ENCODE peak calls at places on chromosome 20, in four cellular contexts. B is Kasumi-1, F is AG08395, V is heart left ventricle. M is an unnamed sample.
A peak's percentile ranks its signal among the peaks of the same experiment; 100 is the strongest.

GRCh38 chr20:51749674-51750036 is 18.5 kb downstream of the ATP9A start:
- DNase-seq in B (no peak), F (no peak), V (no peak), M (no peak)

GRCh38 chr20:63056236-63057132 is 49.7 kb upstream of the BHLHE23 start:
- DNase-seq in B (peak; percentile 7), F (peak; percentile 45), V (peak; percentile 34), M (no peak)

GRCh38 chr20:5658897-5659296 is 91.3 kb upstream of the SHLD1 start:
- DNase-seq in B (peak; percentile 60), F (peak; percentile 70), V (peak; percentile 72), M (peak; percentile 68)

GRCh38 chr20:50215101-50215500 is 24.5 kb downstream of the CEBPB start:
- DNase-seq in B (peak; percentile 48), F (peak; percentile 59), V (no peak), M (no peak)

GRCh38 chr20:64049060-64049886 is at the start of gene SOX18:
- DNase-seq in B (no peak), F (no peak), V (peak; percentile 61), M (no peak)

GRCh38 chr20:51131806-51132205 is 108.9 kb upstream of the KCNG1 start:
- DNase-seq in B (no peak), F (no peak), V (no peak), M (no peak)

GRCh38 chr20:58988565-58988882 is 7.5 kb downstream of the NELFCD start:
- DNase-seq in B (no peak), F (no peak), V (no peak), M (no peak)

GRCh38 chr20:56171087-56172012 is 77.2 kb upstream of the MC3R start:
- DNase-seq in B (peak; percentile 48), F (no peak), V (no peak), M (no peak)

GRCh38 chr20:56422131-56422823 is 10.2 kb downstream of the CASS4 start:
- DNase-seq in B (peak; percentile 70), F (peak; percentile 75), V (no peak), M (no peak)

GRCh38 chr20:1391640-1392442 is 1.0 kb downstream of the FKBP1A start:
- DNase-seq in B (no peak), F (no peak), V (peak; percentile 67), M (no peak)

GRCh38 chr20:58073945-58074920 is 154.2 kb downstream of the ANKRD60 start:
- DNase-seq in B (no peak), F (peak; percentile 84), V (no peak), M (peak; percentile 59)

GRCh38 chr20:62186887-62187866 is 4.3 kb downstream of the MTG2 start:
- DNase-seq in B (peak; percentile 24), F (no peak), V (no peak), M (no peak)

GRCh38 chr20:51767018-51767866 is 948 bp downstream of the ATP9A start:
- DNase-seq in B (no peak), F (peak; percentile 33), V (peak; percentile 78), M (no peak)

GRCh38 chr20:41559658-41560057 is 58.5 kb downstream of the CHD6 start:
- DNase-seq in B (no peak), F (no peak), V (no peak), M (no peak)

GRCh38 chr20:36629719-36630340 is 16.2 kb downstream of the SLA2 start:
- DNase-seq in B (peak; percentile 73), F (no peak), V (no peak), M (no peak)

GRCh38 chr20:52754366-52754765 is 217.8 kb upstream of the TSHZ2 start:
- DNase-seq in B (no peak), F (peak; percentile 31), V (no peak), M (no peak)

GRCh38 chr20:45189067-45189611 is 14.4 kb downstream of the PI3 start:
- DNase-seq in B (no peak), F (no peak), V (no peak), M (no peak)

GRCh38 chr20:62345681-62346370 is 21.3 kb downstream of the LAMA5 start:
- DNase-seq in B (no peak), F (no peak), V (peak; percentile 25), M (no peak)

M was measured in GM04504.